ENCODE peak calls at places on chromosomes 2 and 18, in ten cellular contexts. One of them, this sample, is unnamed.

GRCh38 chr2:27715318-27716165 is 51.9 kb downstream of the SLC4A1AP start:
- DNase-seq in LoVo: no peak
- DNase-seq in lower lobe of right lung: no peak
- DNase-seq in T-helper 1 cell: peak
- DNase-seq in stimulated activated CD4-positive, alpha-beta T cell treated with anti-CD3 and anti-CD28 coated beads, Interleukin-4, amount 100 ng/mL, for 1 hour: peak
- DNase-seq in B cell: peak
- DNase-seq in stimulated activated CD8-positive, alpha-beta memory T cell treated with anti-CD3 and anti-CD28 coated beads, Interleukin-15, amount 100 ng/mL, for 24 hours: no peak
- DNase-seq in HEK293T: peak
- DNase-seq in CD4-positive, CD25-positive, alpha-beta regulatory T cell: peak
- DNase-seq in activated CD8-positive, alpha-beta T cell treated with anti-CD3 and anti-CD28 coated beads for 36 hours: peak
- DNase-seq in this sample: peak

GRCh38 chr2:32064021-32064678 is 794 bp downstream of the SPAST start:
- DNase-seq in stimulated activated CD8-positive, alpha-beta memory T cell treated with anti-CD3 and anti-CD28 coated beads, Interleukin-15, amount 100 ng/mL, for 24 hours: no peak
- DNase-seq in HEK293T: no peak
- DNase-seq in lower lobe of right lung: no peak
- DNase-seq in CD4-positive, CD25-positive, alpha-beta regulatory T cell: peak
- DNase-seq in LoVo: no peak
- DNase-seq in B cell: no peak
- DNase-seq in stimulated activated CD4-positive, alpha-beta T cell treated with anti-CD3 and anti-CD28 coated beads, Interleukin-4, amount 100 ng/mL, for 1 hour: no peak
- DNase-seq in T-helper 1 cell: peak
- DNase-seq in activated CD8-positive, alpha-beta T cell treated with anti-CD3 and anti-CD28 coated beads for 36 hours: peak
- DNase-seq in this sample: no peak

GRCh38 chr18:3704556-3705162 is 254.7 kb downstream of the TGIF1 start:
- DNase-seq in CD4-positive, CD25-positive, alpha-beta regulatory T cell: no peak
- DNase-seq in HEK293T: no peak
- DNase-seq in stimulated activated CD4-positive, alpha-beta T cell treated with anti-CD3 and anti-CD28 coated beads, Interleukin-4, amount 100 ng/mL, for 1 hour: no peak
- DNase-seq in B cell: no peak
- DNase-seq in lower lobe of right lung: no peak
- DNase-seq in LoVo: no peak
- DNase-seq in T-helper 1 cell: no peak
- DNase-seq in stimulated activated CD8-positive, alpha-beta memory T cell treated with anti-CD3 and anti-CD28 coated beads, Interleukin-15, amount 100 ng/mL, for 24 hours: no peak
- DNase-seq in activated CD8-positive, alpha-beta T cell treated with anti-CD3 and anti-CD28 coated beads for 36 hours: no peak
- DNase-seq in this sample: no peak

GRCh38 chr2:26640781-26641564 is at the start of gene CIB4:
- DNase-seq in HEK293T: no peak
- DNase-seq in T-helper 1 cell: no peak
- DNase-seq in LoVo: peak
- DNase-seq in stimulated activated CD8-positive, alpha-beta memory T cell treated with anti-CD3 and anti-CD28 coated beads, Interleukin-15, amount 100 ng/mL, for 24 hours: no peak
- DNase-seq in activated CD8-positive, alpha-beta T cell treated with anti-CD3 and anti-CD28 coated beads for 36 hours: no peak
- DNase-seq in lower lobe of right lung: no peak
- DNase-seq in CD4-positive, CD25-positive, alpha-beta regulatory T cell: no peak
- DNase-seq in B cell: no peak
- DNase-seq in stimulated activated CD4-positive, alpha-beta T cell treated with anti-CD3 and anti-CD28 coated beads, Interleukin-4, amount 100 ng/mL, for 1 hour: no peak
- DNase-seq in this sample: no peak

GRCh38 chr2:98608962-98609604 is 694 bp downstream of the UNC50 start:
- DNase-seq in stimulated activated CD4-positive, alpha-beta T cell treated with anti-CD3 and anti-CD28 coated beads, Interleukin-4, amount 100 ng/mL, for 1 hour: no peak
- DNase-seq in T-helper 1 cell: no peak
- DNase-seq in CD4-positive, CD25-positive, alpha-beta regulatory T cell: no peak
- DNase-seq in HEK293T: no peak
- DNase-seq in B cell: no peak
- DNase-seq in lower lobe of right lung: no peak
- DNase-seq in stimulated activated CD8-positive, alpha-beta memory T cell treated with anti-CD3 and anti-CD28 coated beads, Interleukin-15, amount 100 ng/mL, for 24 hours: no peak
- DNase-seq in activated CD8-positive, alpha-beta T cell treated with anti-CD3 and anti-CD28 coated beads for 36 hours: no peak
- DNase-seq in LoVo: no peak
- DNase-seq in this sample: peak

GRCh38 chr2:170073288-170073687 is 104.7 kb upstream of the MYO3B start:
- DNase-seq in T-helper 1 cell: no peak
- DNase-seq in stimulated activated CD4-positive, alpha-beta T cell treated with anti-CD3 and anti-CD28 coated beads, Interleukin-4, amount 100 ng/mL, for 1 hour: no peak
- DNase-seq in stimulated activated CD8-positive, alpha-beta memory T cell treated with anti-CD3 and anti-CD28 coated beads, Interleukin-15, amount 100 ng/mL, for 24 hours: no peak
- DNase-seq in activated CD8-positive, alpha-beta T cell treated with anti-CD3 and anti-CD28 coated beads for 36 hours: no peak
- DNase-seq in lower lobe of right lung: no peak
- DNase-seq in HEK293T: no peak
- DNase-seq in LoVo: no peak
- DNase-seq in CD4-positive, CD25-positive, alpha-beta regulatory T cell: no peak
- DNase-seq in B cell: no peak
- DNase-seq in this sample: peak

GRCh38 chr2:182144039-182144779 is 158.6 kb downstream of the PPP1R1C start:
- DNase-seq in T-helper 1 cell: no peak
- DNase-seq in lower lobe of right lung: no peak
- DNase-seq in B cell: no peak
- DNase-seq in LoVo: no peak
- DNase-seq in HEK293T: peak
- DNase-seq in CD4-positive, CD25-positive, alpha-beta regulatory T cell: no peak
- DNase-seq in stimulated activated CD8-positive, alpha-beta memory T cell treated with anti-CD3 and anti-CD28 coated beads, Interleukin-15, amount 100 ng/mL, for 24 hours: no peak
- DNase-seq in activated CD8-positive, alpha-beta T cell treated with anti-CD3 and anti-CD28 coated beads for 36 hours: no peak
- DNase-seq in stimulated activated CD4-positive, alpha-beta T cell treated with anti-CD3 and anti-CD28 coated beads, Interleukin-4, amount 100 ng/mL, for 1 hour: no peak
- DNase-seq in this sample: no peak

GRCh38 chr18:70671889-70672551 is 383.2 kb downstream of the SOCS6 start:
- DNase-seq in stimulated activated CD4-positive, alpha-beta T cell treated with anti-CD3 and anti-CD28 coated beads, Interleukin-4, amount 100 ng/mL, for 1 hour: peak
- DNase-seq in CD4-positive, CD25-positive, alpha-beta regulatory T cell: peak
- DNase-seq in lower lobe of right lung: no peak
- DNase-seq in B cell: no peak
- DNase-seq in activated CD8-positive, alpha-beta T cell treated with anti-CD3 and anti-CD28 coated beads for 36 hours: peak
- DNase-seq in T-helper 1 cell: no peak
- DNase-seq in LoVo: no peak
- DNase-seq in stimulated activated CD8-positive, alpha-beta memory T cell treated with anti-CD3 and anti-CD28 coated beads, Interleukin-15, amount 100 ng/mL, for 24 hours: no peak
- DNase-seq in HEK293T: no peak
- DNase-seq in this sample: no peak

GRCh38 chr2:216765810-216766259 is 70.5 kb upstream of the IGFBP5 start:
- DNase-seq in CD4-positive, CD25-positive, alpha-beta regulatory T cell: no peak
- DNase-seq in stimulated activated CD4-positive, alpha-beta T cell treated with anti-CD3 and anti-CD28 coated beads, Interleukin-4, amount 100 ng/mL, for 1 hour: no peak
- DNase-seq in lower lobe of right lung: no peak
- DNase-seq in T-helper 1 cell: no peak
- DNase-seq in LoVo: no peak
- DNase-seq in activated CD8-positive, alpha-beta T cell treated with anti-CD3 and anti-CD28 coated beads for 36 hours: no peak
- DNase-seq in B cell: no peak
- DNase-seq in stimulated activated CD8-positive, alpha-beta memory T cell treated with anti-CD3 and anti-CD28 coated beads, Interleukin-15, amount 100 ng/mL, for 24 hours: no peak
- DNase-seq in HEK293T: no peak
- DNase-seq in this sample: no peak

GRCh38 chr2:17894005-17894404 is 15.5 kb downstream of the KCNS3 start:
- DNase-seq in HEK293T: no peak
- DNase-seq in activated CD8-positive, alpha-beta T cell treated with anti-CD3 and anti-CD28 coated beads for 36 hours: no peak
- DNase-seq in LoVo: no peak
- DNase-seq in T-helper 1 cell: no peak
- DNase-seq in CD4-positive, CD25-positive, alpha-beta regulatory T cell: no peak
- DNase-seq in B cell: no peak
- DNase-seq in lower lobe of right lung: no peak
- DNase-seq in stimulated activated CD4-positive, alpha-beta T cell treated with anti-CD3 and anti-CD28 coated beads, Interleukin-4, amount 100 ng/mL, for 1 hour: no peak
- DNase-seq in stimulated activated CD8-positive, alpha-beta memory T cell treated with anti-CD3 and anti-CD28 coated beads, Interleukin-15, amount 100 ng/mL, for 24 hours: no peak
- DNase-seq in this sample: no peak

GRCh38 chr2:220811952-220812570 is 760.0 kb downstream of the EPHA4 start:
- DNase-seq in stimulated activated CD8-positive, alpha-beta memory T cell treated with anti-CD3 and anti-CD28 coated beads, Interleukin-15, amount 100 ng/mL, for 24 hours: no peak
- DNase-seq in B cell: no peak
- DNase-seq in LoVo: no peak
- DNase-seq in lower lobe of right lung: no peak
- DNase-seq in HEK293T: no peak
- DNase-seq in stimulated activated CD4-positive, alpha-beta T cell treated with anti-CD3 and anti-CD28 coated beads, Interleukin-4, amount 100 ng/mL, for 1 hour: no peak
- DNase-seq in activated CD8-positive, alpha-beta T cell treated with anti-CD3 and anti-CD28 coated beads for 36 hours: no peak
- DNase-seq in CD4-positive, CD25-positive, alpha-beta regulatory T cell: no peak
- DNase-seq in T-helper 1 cell: no peak
- DNase-seq in this sample: no peak